ENCODE peak calls at places on chromosome 15, in seven cellular contexts. N is activated B cell treated with CpG ODN at 0.5 μM for 24 hours, J is tibial nerve, D is WTC11, H is kidney tubule cell, E is esophagus muscularis mucosa, U is GM18507. Q is an unnamed sample.

GRCh38 chr15:33801954-33802353 is 166.3 kb upstream of the CHRM5 start:
- DNase-seq in N (no peak), J (no peak), D (no peak), H (no peak), E (no peak), U (no peak), Q (no peak)

GRCh38 chr15:79197285-79197684 is 85.2 kb upstream of the ANKRD34C start:
- DNase-seq in N (no peak), J (no peak), D (no peak), H (no peak), E (no peak), U (no peak), Q (no peak)

GRCh38 chr15:78177447-78177873 is 28.3 kb downstream of the IDH3A start:
- DNase-seq in N (no peak), J (no peak), D (peak; percentile 87), H (peak; percentile 11), E (no peak), U (no peak), Q (no peak)

GRCh38 chr15:84099181-84099580 is 136.4 kb upstream of the GOLGA6L4 start:
- DNase-seq in N (no peak), J (no peak), D (no peak), H (peak; percentile 55), E (no peak), U (no peak), Q (no peak)

GRCh38 chr15:83747050-83747717 is 93.3 kb downstream of the ADAMTSL3 start:
- DNase-seq in N (no peak), J (no peak), D (no peak), H (peak; percentile 78), E (no peak), U (no peak), Q (no peak)

GRCh38 chr15:75891895-75892294 is 11.8 kb upstream of the FBXO22 start:
- DNase-seq in N (no peak), J (no peak), D (no peak), H (peak; percentile 75), E (no peak), U (no peak), Q (no peak)

GRCh38 chr15:41936649-41937567 is 35.4 kb downstream of the EHD4 start:
- DNase-seq in N (no peak), J (no peak), D (no peak), H (no peak), E (no peak), U (no peak), Q (peak; percentile 78)

GRCh38 chr15:71228403-71228802 is 113.1 kb downstream of the THSD4 start:
- DNase-seq in N (no peak), J (no peak), D (no peak), H (no peak), E (no peak), U (no peak), Q (no peak)

GRCh38 chr15:22887157-22887951 is 48.9 kb downstream of the NIPA2 start:
- DNase-seq in N (no peak), J (no peak), D (no peak), H (peak; percentile 36), E (no peak), U (no peak), Q (no peak)

GRCh38 chr15:44194397-44195150 is 497 bp downstream of the FRMD5 start:
- DNase-seq in N (peak; percentile 39), J (no peak), D (no peak), H (peak; percentile 72), E (no peak), U (no peak), Q (no peak)

GRCh38 chr15:64251121-64251520 is 88.3 kb upstream of the PPIB start:
- DNase-seq in N (no peak), J (no peak), D (no peak), H (no peak), E (no peak), U (no peak), Q (no peak)

GRCh38 chr15:65767264-65767595 is 24.9 kb downstream of the DENND4A start:
- DNase-seq in N (no peak), J (no peak), D (no peak), H (no peak), E (no peak), U (no peak), Q (no peak)